ENCODE peak calls at places on chromosomes 3 and 15, in four cellular contexts. U is breast epithelium, Z is heart left ventricle, Y is neuronal stem cell. D is an unnamed sample.
A peak's percentile ranks its signal among the peaks of the same experiment; 100 is the strongest.

GRCh38 chr3:182965861-182966366 is 14.4 kb downstream of the DCUN1D1 start:
- DNase-seq in U (no peak), Z (no peak), Y (no peak), D (no peak)

GRCh38 chr3:94159062-94159726 is 96.3 kb downstream of the NSUN3 start:
- DNase-seq in U (no peak), Z (no peak), Y (no peak), D (no peak)

GRCh38 chr3:150681037-150681436 is 22.7 kb downstream of the ERICH6 start:
- DNase-seq in U (no peak), Z (no peak), Y (no peak), D (no peak)

GRCh38 chr15:85620321-85621044 is 174.2 kb downstream of the KLHL25 start:
- DNase-seq in U (no peak), Z (peak; percentile 44), Y (no peak), D (no peak)

GRCh38 chr3:129412542-129413198 is 15.8 kb downstream of the EFCAB12 start:
- DNase-seq in U (no peak), Z (no peak), Y (no peak), D (no peak)

GRCh38 chr3:106758459-106758858 is 618.8 kb upstream of the CCDC54 start:
- DNase-seq in U (no peak), Z (no peak), Y (no peak), D (no peak)

GRCh38 chr15:93942140-93942808 is 289.1 kb upstream of the MCTP2 start:
- DNase-seq in U (no peak), Z (no peak), Y (no peak), D (no peak)

GRCh38 chr15:74618841-74619596 is 3.4 kb downstream of the CLK3 start:
- DNase-seq in U (no peak), Z (no peak), Y (no peak), D (no peak)

GRCh38 chr15:66882251-66883020 is 180.4 kb downstream of the SMAD6 start:
- DNase-seq in U (no peak), Z (no peak), Y (no peak), D (no peak)

GRCh38 chr3:34676431-34676830 is 878.0 kb downstream of the PDCD6IP start:
- DNase-seq in U (no peak), Z (no peak), Y (no peak), D (no peak)

GRCh38 chr15:98734472-98735284 is 86.3 kb downstream of the IGF1R start:
- DNase-seq in U (no peak), Z (no peak), Y (no peak), D (no peak)

GRCh38 chr3:53045784-53046170 is at the start of gene SFMBT1:
- DNase-seq in U (peak; percentile 31), Z (peak; percentile 61), Y (peak; percentile 76), D (peak; percentile 64)

GRCh38 chr3:85977615-85978338 is 1013.2 kb downstream of the VGLL3 start:
- DNase-seq in U (no peak), Z (no peak), Y (no peak), D (no peak)

GRCh38 chr3:14550651-14551611 is 10.8 kb upstream of the GRIP2 start:
- DNase-seq in U (peak; percentile 59), Z (no peak), Y (no peak), D (no peak)

GRCh38 chr3:122776675-122777074 is 17.0 kb downstream of the HSPBAP1 start:
- DNase-seq in U (no peak), Z (no peak), Y (no peak), D (no peak)

GRCh38 chr3:31534036-31534435 is 1.3 kb downstream of the STT3B start:
- DNase-seq in U (no peak), Z (no peak), Y (no peak), D (no peak)

GRCh38 chr15:88476635-88477038 is 9.1 kb downstream of the MRPS11 start:
- DNase-seq in U (no peak), Z (peak; percentile 55), Y (no peak), D (no peak)

GRCh38 chr3:149494759-149495580 is 20.5 kb downstream of the TM4SF4 start:
- DNase-seq in U (no peak), Z (no peak), Y (no peak), D (no peak)

GRCh38 chr3:126573492-126574117 is 14.9 kb upstream of the C3orf22 start:
- DNase-seq in U (no peak), Z (no peak), Y (no peak), D (no peak)

GRCh38 chr3:3165650-3166049 is 13.8 kb downstream of the CRBN start:
- DNase-seq in U (no peak), Z (no peak), Y (no peak), D (no peak)

GRCh38 chr3:3170998-3171397 is 8.5 kb downstream of the CRBN start:
- DNase-seq in U (no peak), Z (no peak), Y (no peak), D (no peak)

GRCh38 chr3:3160826-3161225 is 18.7 kb downstream of the CRBN start:
- DNase-seq in U (no peak), Z (no peak), Y (no peak), D (no peak)

GRCh38 chr3:3165241-3165640 is 14.2 kb downstream of the CRBN start:
- DNase-seq in U (no peak), Z (no peak), Y (no peak), D (no peak)
- H3K36me3 ChIP-seq in U (peaks cover 13% of the 10 kb centered on the region), Z (peaks cover 12% of the 10 kb centered on the region), Y (peaks cover 13% of the 10 kb centered on the region), D (peaks cover 64% of the 10 kb centered on the region)

DNA sequence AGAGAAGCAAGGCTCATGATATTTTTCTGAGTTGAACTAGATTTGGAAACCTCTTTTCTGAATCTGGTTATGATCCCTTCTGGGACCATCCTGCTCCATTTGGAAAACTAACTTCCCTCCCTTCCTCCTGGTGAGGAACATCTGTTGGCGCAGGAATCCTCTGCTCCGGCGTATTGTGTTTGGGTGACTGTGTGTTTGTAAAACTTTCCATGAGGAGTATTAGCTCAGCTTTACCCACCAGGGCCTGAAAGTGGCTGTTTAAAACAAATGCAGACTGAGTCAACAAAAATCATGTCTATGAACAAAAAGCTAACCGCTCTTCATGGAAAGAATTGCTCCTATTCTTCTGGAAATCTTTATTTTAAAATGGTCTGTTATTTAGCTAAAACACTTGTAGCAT is 17.7 kb downstream of the STARD9 start:
- DNase-seq in U (no peak), Z (peak; percentile 62), Y (no peak), D (no peak)
- H3K27ac ChIP-seq in U (peak overlapping the region; percentile 84), Z (peak overlapping the region; percentile 51), Y (no peak overlapping the region), D (no peak overlapping the region)

GRCh38 chr15:95108673-95109072 is 877.3 kb downstream of the MCTP2 start:
- DNase-seq in U (no peak), Z (no peak), Y (no peak), D (no peak)

GRCh38 chr15:95106781-95107180 is 875.4 kb downstream of the MCTP2 start:
- DNase-seq in U (no peak), Z (no peak), Y (no peak), D (no peak)

DNA sequence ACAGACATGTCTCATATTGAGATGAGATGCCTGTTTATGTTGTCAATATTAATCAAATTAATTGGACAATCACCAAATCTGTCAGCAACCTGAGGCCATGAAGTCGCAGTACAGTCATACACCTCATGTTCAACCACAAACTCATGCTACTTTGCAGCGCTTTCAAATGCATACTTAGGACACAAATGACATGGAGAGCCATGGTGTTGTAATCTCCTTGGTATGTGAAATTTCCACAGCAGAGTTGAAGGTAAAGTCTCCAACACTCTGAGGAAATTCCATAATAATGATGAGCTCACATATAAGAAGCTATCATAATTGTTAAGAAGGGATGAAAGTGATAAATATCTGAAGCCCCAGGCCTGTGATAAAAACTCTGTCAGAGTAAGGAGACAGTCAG is 873.9 kb downstream of the MCTP2 start:
- DNase-seq in U (no peak), Z (no peak), Y (no peak), D (no peak)
- H3K9me3 ChIP-seq in U (no peaks in the 10 kb centered on the region), Z (no peaks in the 10 kb centered on the region), Y (no peaks in the 10 kb centered on the region), D (no peaks in the 10 kb centered on the region)

DNA sequence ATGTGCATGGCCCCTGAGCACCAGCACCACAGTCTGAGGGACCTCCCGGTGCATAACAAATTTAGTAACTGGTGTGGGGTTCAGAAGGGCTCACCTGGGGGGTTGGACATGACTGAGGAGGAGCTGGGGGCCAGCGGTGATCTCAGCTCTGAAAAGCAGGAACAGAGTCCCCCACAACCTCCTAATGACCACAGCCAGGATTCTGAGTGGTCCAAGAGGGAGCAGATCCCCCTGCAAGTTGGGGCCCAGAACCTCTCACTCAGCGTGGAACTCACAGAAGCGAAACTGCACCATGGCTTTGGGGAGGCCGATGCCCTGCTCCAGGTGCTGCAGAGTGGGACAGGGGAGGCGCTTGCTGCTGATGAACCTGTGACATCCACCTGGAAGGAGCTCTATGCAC is 43.0 kb downstream of the CDAN1 start:
- DNase-seq in U (no peak), Z (no peak), Y (no peak), D (no peak)
- H3K36me3 ChIP-seq in U (no peaks in the 10 kb centered on the region), Z (peaks cover 6% of the 10 kb centered on the region), Y (peaks cover 18% of the 10 kb centered on the region), D (no peaks in the 10 kb centered on the region)

GRCh38 chr3:43316783-43317460 is 30.6 kb downstream of the SNRK start:
- DNase-seq in U (no peak), Z (no peak), Y (no peak), D (no peak)
- H3K27ac ChIP-seq in U (peak overlapping the region; percentile 86), Z (peak overlapping the region; percentile 76), Y (no peak overlapping the region), D (no peak overlapping the region)

GRCh38 chr15:23994273-23994672 is 307.2 kb upstream of the NDN start:
- DNase-seq in U (no peak), Z (no peak), Y (no peak), D (no peak)
- H3K9me3 ChIP-seq in U (peaks cover 29% of the 10 kb centered on the region), Z (peaks cover 15% of the 10 kb centered on the region), Y (peaks cover 17% of the 10 kb centered on the region), D (peaks cover 3% of the 10 kb centered on the region)

GRCh38 chr15:44435893-44436667 is 8.7 kb downstream of the CTDSPL2 start:
- DNase-seq in U (no peak), Z (no peak), Y (no peak), D (no peak)
- H3K36me3 ChIP-seq in U (no peaks in the 10 kb centered on the region), Z (no peaks in the 10 kb centered on the region), Y (peaks cover 3% of the 10 kb centered on the region), D (no peaks in the 10 kb centered on the region)

GRCh38 chr3:72767927-72768880 is 80.0 kb downstream of the SHQ1 start:
- DNase-seq in U (no peak), Z (no peak), Y (peak; percentile 9), D (no peak)
- H3K27ac ChIP-seq in U (no peak overlapping the region), Z (no peak overlapping the region), Y (no peak overlapping the region), D (no peak overlapping the region)

DNA sequence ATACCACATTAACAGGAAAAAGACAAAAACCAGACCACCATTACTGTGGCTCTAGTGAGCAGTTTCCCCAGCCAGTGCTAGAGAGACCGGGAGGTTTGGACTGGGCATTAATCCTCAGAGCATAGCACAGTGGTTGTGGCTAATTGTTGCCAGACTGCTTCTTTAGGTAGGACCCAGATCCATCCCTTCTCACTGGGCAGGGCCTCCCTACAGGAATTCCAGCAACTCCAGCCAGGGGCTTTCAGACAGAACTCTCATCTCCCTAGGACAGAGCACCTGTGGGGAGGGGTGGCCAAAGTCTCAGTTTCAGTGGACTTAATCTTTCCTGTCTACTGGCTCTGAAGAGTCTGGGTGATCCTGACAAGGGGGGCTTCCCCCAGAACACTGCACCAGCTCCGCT is 759.6 kb downstream of the SQOR start:
- DNase-seq in U (no peak), Z (no peak), Y (no peak), D (no peak)
- H3K9me3 ChIP-seq in U (no peaks in the 10 kb centered on the region), Z (peaks cover 19% of the 10 kb centered on the region), Y (no peaks in the 10 kb centered on the region), D (peaks cover 4% of the 10 kb centered on the region)